ENCODE peak calls at places on chromosomes 4 and X, in seven cellular contexts. Y, Q, X, U, T, O and W are unnamed samples.

GRCh38 chr4:142356797-142357196 is 489.3 kb downstream of the INPP4B start:
- DNase-seq in X (no peak), O (no peak), Q (no peak), U (no peak), T (no peak), Y (no peak), W (no peak)

GRCh38 chrX:150482537-150483217 is 85.7 kb upstream of the MTM1 start:
- DNase-seq in Q (no peak), O (peak), T (no peak), X (peak), U (no peak), Y (no peak), W (no peak)

GRCh38 chr4:183971938-183972490 is 66.9 kb downstream of the STOX2 start:
- DNase-seq in Y (no peak), X (no peak), T (no peak), Q (no peak), O (peak), U (no peak), W (no peak)

GRCh38 chrX:133580630-133581029 is 165.3 kb upstream of the GPC4 start:
- DNase-seq in Y (no peak), X (no peak), U (no peak), Q (no peak), O (no peak), T (no peak), W (no peak)

GRCh38 chr4:69888336-69888735 is 28.4 kb upstream of the SULT1E1 start:
- DNase-seq in T (no peak), O (peak), X (peak), Y (no peak), U (no peak), Q (no peak), W (no peak)

GRCh38 chrX:39518451-39519212 is 579.1 kb downstream of the BCOR start:
- DNase-seq in X (no peak), O (no peak), U (no peak), T (no peak), Y (no peak), Q (no peak), W (no peak)

GRCh38 chrX:120311632-120312000 is 355 bp upstream of the TMEM255A start:
- DNase-seq in U (no peak), Q (no peak), T (no peak), X (no peak), Y (no peak), O (no peak), W (no peak)

GRCh38 chrX:85955510-85955909 is 91.8 kb downstream of the CHM start:
- DNase-seq in X (no peak), O (no peak), T (no peak), Y (no peak), U (no peak), Q (no peak), W (no peak)

GRCh38 chr4:135408109-135408508 is 1206.5 kb upstream of the PABPC4L start:
- DNase-seq in Y (no peak), Q (no peak), U (no peak), X (no peak), O (no peak), T (peak), W (no peak)

GRCh38 chrX:71533514-71533849 is 578 bp downstream of the OGT start:
- DNase-seq in O (peak), X (peak), U (no peak), T (no peak), Y (no peak), Q (no peak), W (no peak)

GRCh38 chrX:34631826-34632225 is 25.3 kb downstream of the TMEM47 start:
- DNase-seq in O (peak), X (peak), Q (no peak), U (no peak), Y (no peak), T (no peak), W (no peak)

DNA sequence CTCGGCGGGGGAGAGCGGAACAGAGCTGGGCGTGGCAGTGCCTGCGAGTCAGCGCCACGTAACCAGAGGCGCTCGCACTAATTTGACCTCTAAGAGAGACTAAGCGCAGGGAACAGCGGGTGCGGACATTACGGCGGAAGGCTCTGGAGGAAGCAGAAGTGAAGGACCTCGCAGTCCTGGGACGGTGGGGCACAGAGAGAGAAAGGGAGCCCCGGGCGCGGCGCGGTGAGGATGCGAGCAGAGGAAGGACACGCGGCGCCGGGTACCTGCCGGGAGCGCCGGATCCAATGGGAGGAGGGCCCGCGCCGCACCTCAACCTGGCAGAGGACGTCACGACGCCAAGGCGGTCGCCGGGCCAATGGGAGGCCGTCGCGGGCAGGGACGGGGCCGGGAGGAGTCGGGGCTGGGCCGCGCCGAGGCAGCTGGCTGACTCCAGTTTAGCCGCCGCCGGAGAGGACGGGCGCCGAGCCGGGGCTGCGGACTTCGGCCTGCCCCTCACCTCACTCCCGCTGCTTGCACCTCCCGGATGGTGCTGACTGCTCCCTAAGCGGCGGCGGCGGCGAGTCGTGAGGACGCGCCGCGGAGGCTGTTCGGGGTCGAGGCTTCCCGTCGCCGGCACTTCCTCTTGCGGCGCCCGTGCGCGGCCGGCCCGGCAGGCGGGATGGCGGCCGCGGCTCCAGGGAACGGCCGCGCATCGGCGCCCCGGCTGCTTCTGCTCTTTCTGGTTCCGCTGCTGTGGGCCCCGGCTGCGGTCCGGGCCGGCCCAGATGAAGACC is at the start of gene TMEM165:
- DNase-seq in Q (peak), Y (peak), X (peak), U (peak), T (peak), O (peak), W (peak)
- TF ChIP-seq CTCF in Q (no peak), Y (no peak), X (no peak), U (no peak), T (peak), O (no peak), W (peak)

GRCh38 chrX:130120746-130121504 is 10.6 kb upstream of the ELF4 start:
- DNase-seq in X (peak), O (peak), U (peak), T (peak), Y (peak), Q (peak), W (peak)
- TF ChIP-seq CTCF in X (peak), O (peak), U (peak), T (peak), Y (peak), Q (peak), W (peak)

GRCh38 chr4:1760521-1761001 is 32.5 kb upstream of the FGFR3 start:
- DNase-seq in Y (no peak), O (no peak), U (no peak), T (no peak), Q (no peak), X (no peak), W (no peak)

GRCh38 chr4:1761130-1761688 is 31.9 kb upstream of the FGFR3 start:
- DNase-seq in Q (no peak), T (no peak), Y (no peak), U (no peak), X (no peak), O (no peak), W (no peak)

GRCh38 chr4:1758306-1759121 is 34.6 kb upstream of the FGFR3 start:
- DNase-seq in U (no peak), Q (no peak), X (no peak), O (no peak), T (no peak), Y (no peak), W (no peak)

GRCh38 chr4:1759170-1759817 is 33.8 kb upstream of the FGFR3 start:
- DNase-seq in T (peak), Y (no peak), U (no peak), Q (no peak), O (no peak), X (no peak), W (no peak)

GRCh38 chr4:1759818-1760223 is 33.3 kb upstream of the FGFR3 start:
- DNase-seq in O (no peak), U (no peak), X (no peak), Y (no peak), Q (no peak), T (no peak), W (no peak)
- TF ChIP-seq CTCF in O (no peak), U (no peak), X (no peak), Y (no peak), Q (no peak), T (no peak), W (no peak)

GRCh38 chr4:92182006-92182735 is 121.6 kb upstream of the GRID2 start:
- DNase-seq in Y (no peak), T (no peak), O (no peak), Q (no peak), U (no peak), X (no peak), W (no peak)
- TF ChIP-seq CTCF in Y (no peak), T (no peak), O (no peak), Q (no peak), U (no peak), X (no peak), W (no peak)

DNA sequence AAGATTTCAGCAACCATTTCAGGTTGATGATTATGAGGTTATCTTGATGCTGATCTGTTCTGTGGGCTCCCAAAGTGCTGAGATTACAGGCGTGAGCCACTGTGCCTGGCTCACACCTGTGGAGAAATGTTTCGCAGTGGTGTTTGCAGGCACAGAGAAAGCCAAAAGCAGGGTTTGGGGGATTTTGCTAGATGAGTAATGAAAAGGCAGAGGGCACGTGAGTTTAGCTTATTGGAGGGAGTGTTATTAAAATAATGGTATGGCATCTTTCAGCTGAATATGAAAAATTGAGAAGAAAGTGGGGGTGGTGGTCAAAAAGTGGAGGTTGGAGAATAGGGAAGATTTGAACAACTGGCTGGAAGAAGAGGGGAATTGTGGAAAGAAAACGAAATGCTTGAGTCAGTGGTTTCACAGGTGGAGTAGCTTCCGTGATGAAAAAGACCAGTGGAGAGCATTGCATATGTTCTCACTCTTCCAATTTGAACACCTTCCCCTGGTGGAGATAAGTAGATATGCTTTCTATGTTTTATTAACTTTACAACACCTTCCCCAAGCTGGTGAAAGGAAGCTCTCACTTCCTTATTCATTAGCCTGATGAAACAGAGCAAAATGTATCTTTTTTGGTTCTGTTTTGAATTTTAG is 1.1 kb upstream of the CHST7 start:
- DNase-seq in O (no peak), Y (no peak), U (no peak), X (no peak), T (no peak), Q (no peak), W (no peak)
- TF ChIP-seq CTCF in O (no peak), Y (no peak), U (no peak), X (no peak), T (no peak), Q (peak), W (no peak)

DNA sequence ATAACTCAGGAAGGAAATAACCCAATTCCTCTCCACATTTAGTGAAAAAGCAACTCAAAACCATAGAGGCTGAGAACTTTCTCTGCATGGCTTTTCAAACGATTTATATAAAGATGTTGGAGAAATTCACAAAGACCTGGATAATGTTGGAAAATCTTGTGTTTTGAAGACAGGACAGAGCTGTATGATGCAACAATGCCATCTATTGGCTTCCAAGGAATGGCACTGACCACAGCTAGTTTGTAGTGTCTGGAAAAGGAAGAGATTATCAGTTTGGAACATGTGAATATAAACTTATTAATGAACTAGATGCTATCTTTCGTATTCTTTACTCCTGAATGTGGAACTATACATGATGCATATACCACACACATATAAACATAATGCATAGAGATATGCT is 503.6 kb downstream of the IL1RAPL1 start:
- DNase-seq in O (peak), X (peak), T (peak), Y (no peak), Q (no peak), U (no peak), W (no peak)
- TF ChIP-seq CTCF in O (peak), X (no peak), T (peak), Y (peak), Q (no peak), U (peak), W (peak)

GRCh38 chrX:139932901-139933796 is at the start of gene ATP11C:
- DNase-seq in O (peak), X (peak), T (peak), Q (peak), U (peak), Y (peak), W (peak)
- TF ChIP-seq CTCF in O (no peak), X (no peak), T (no peak), Q (no peak), U (no peak), Y (peak), W (no peak)

GRCh38 chrX:122777766-122778165 is 406.3 kb upstream of the GRIA3 start:
- DNase-seq in O (no peak), Y (no peak), U (no peak), X (peak), Q (no peak), T (peak), W (no peak)
- TF ChIP-seq CTCF in O (no peak), Y (no peak), U (no peak), X (no peak), Q (no peak), T (peak), W (no peak)

DNA sequence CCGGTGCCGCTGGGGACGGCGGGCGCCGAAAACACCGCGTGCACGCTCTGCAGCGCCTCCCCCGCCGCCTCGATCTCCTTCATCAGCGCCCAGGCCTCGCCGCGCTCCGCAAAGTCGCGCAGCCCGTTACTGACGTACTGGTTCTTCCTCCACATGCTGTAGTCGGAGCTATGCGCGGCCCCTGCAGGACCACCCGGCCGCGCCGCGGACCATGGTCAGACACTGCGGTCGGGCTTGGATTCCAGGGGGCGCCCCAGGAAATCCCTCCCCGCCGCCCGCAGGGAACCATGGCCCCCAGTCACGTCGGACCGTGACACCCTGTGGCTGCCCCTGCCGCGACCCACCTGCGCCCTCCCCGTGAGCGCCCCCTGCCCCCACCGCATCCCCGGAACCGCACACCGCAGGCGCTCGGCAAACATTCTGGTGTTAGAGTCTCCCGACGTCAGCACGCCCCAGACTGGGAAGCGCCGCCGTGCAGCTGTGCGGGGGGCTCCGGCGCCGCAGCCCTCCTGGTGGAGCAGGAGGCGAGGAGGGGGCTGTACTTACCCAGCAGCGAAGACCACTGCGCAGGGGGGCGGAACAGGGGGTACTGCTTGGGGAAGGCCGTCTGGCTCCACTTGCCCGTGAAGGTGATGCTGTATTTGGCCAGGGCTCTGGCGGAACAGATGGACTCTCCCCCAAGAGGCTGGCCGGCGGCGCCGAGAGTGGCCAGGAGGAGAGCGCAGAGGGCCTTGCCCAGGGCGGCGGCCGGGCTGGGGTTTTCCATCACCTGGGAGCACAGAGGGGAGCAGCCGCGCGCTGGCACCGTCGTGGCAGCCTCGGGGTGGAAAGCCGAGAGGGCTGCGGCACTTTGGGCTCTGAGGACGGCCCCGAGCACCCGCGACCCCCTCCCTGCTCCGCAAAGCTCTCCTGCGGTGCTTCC is 816 bp downstream of the SPON2 start:
- DNase-seq in Y (no peak), Q (peak), X (no peak), U (peak), T (peak), O (peak), W (peak)
- TF ChIP-seq CTCF in Y (no peak), Q (no peak), X (no peak), U (peak), T (no peak), O (no peak), W (peak)

GRCh38 chrX:11540532-11541377 is 125.0 kb downstream of the ARHGAP6 start:
- DNase-seq in T (no peak), O (peak), Q (no peak), Y (no peak), X (no peak), U (no peak), W (no peak)
- TF ChIP-seq CTCF in T (no peak), O (peak), Q (no peak), Y (no peak), X (no peak), U (no peak), W (no peak)